ENCODE peak calls at places on chromosomes 4 and X, in six cellular contexts. A is D721Med; R is fibroblast of the aortic adventitia; I is memory B cell; U is activated CD4-positive, alpha-beta memory T cell treated with anti-CD3 and anti-CD28 coated beads, Interleukin-2, amount 10 ng/mL, durations not matched to agents 7 days and 5 days; M is GM23338. H is an unnamed sample.
A peak's percentile ranks its signal among the peaks of the same experiment; 100 is the strongest.

GRCh38 chrX:40953369-40953768 is 131.9 kb upstream of the USP9X start:
- DNase-seq in I (no peak), A (no peak), R (no peak), U (no peak), M (no peak), H (no peak)

GRCh38 chr4:183455431-183456145 is 11.2 kb downstream of the CDKN2AIP start:
- DNase-seq in I (no peak), R (no peak), U (peak; percentile 48), A (no peak), M (no peak), H (peak; percentile 58)

GRCh38 chr4:3073158-3074077 is 920 bp downstream of the HTT-AS start:
- DNase-seq in A (no peak), M (peak; percentile 45), R (no peak), I (no peak), U (no peak), H (no peak)

GRCh38 chr4:130849985-130850632 is 1754.2 kb downstream of the C4orf33 start:
- DNase-seq in R (no peak), M (no peak), A (no peak), I (no peak), U (no peak), H (no peak)

GRCh38 chrX:23821847-23822246 is 38.9 kb downstream of the SAT1 start:
- DNase-seq in I (no peak), A (no peak), R (no peak), U (no peak), M (no peak), H (no peak)

GRCh38 chrX:74422576-74423288 is 1.4 kb downstream of the SLC16A2 start:
- DNase-seq in R (peak; percentile 56), I (no peak), U (no peak), A (no peak), M (peak; percentile 65), H (no peak)

GRCh38 chr4:179196511-179196910 is 1754.3 kb upstream of the AGA start:
- DNase-seq in I (no peak), R (no peak), A (no peak), U (no peak), M (peak; percentile 34), H (no peak)

GRCh38 chr4:175435437-175435836 is 376.6 kb downstream of the GPM6A start:
- DNase-seq in U (no peak), I (no peak), A (no peak), M (no peak), R (peak; percentile 15), H (no peak)

GRCh38 chrX:46758163-46758955 is 559 bp downstream of the SLC9A7 start:
- DNase-seq in R (no peak), A (no peak), M (peak; percentile 18), U (no peak), I (peak; percentile 13), H (peak; percentile 28)

GRCh38 chr4:140309124-140309870 is 64.1 kb upstream of the SCOC start:
- DNase-seq in R (peak; percentile 61), M (peak; percentile 36), A (no peak), U (no peak), I (no peak), H (no peak)

GRCh38 chr4:168705121-168705520 is 208.3 kb downstream of the PALLD start:
- DNase-seq in U (no peak), I (no peak), A (no peak), M (no peak), R (no peak), H (no peak)

GRCh38 chr4:95547708-95548471 is 883 bp downstream of the UNC5C start:
- DNase-seq in U (no peak), M (peak; percentile 65), R (peak; percentile 33), I (no peak), A (no peak), H (no peak)

GRCh38 chrX:107454302-107454701 is 4.8 kb downstream of the FRMPD3 start:
- DNase-seq in U (peak; percentile 20), R (no peak), A (no peak), I (no peak), M (no peak), H (peak; percentile 24)

GRCh38 chr4:26325191-26325590 is 4.4 kb downstream of the RBPJ start:
- DNase-seq in U (peak; percentile 28), R (peak; percentile 67), M (peak; percentile 70), A (no peak), I (no peak), H (peak; percentile 57)

GRCh38 chr4:82268050-82268825 is 105.6 kb downstream of the HNRNPD start:
- DNase-seq in R (peak; percentile 64), I (peak; percentile 19), U (peak; percentile 51), M (peak; percentile 87), A (no peak), H (peak; percentile 61)

GRCh38 chr4:145130788-145131398 is 32.8 kb downstream of the ABCE1 start:
- DNase-seq in U (peak; percentile 25), M (no peak), R (peak; percentile 92), A (no peak), I (no peak), H (no peak)

GRCh38 chr4:77865259-77865658 is 2.6 kb downstream of the MRPL1 start:
- DNase-seq in A (no peak), R (no peak), I (no peak), M (no peak), U (no peak), H (no peak)

GRCh38 chr4:15100994-15101695 is 98.9 kb downstream of the CPEB2 start:
- DNase-seq in M (no peak), U (no peak), I (no peak), R (peak; percentile 37), A (no peak), H (no peak)

GRCh38 chr4:90995996-90996395 is 868.8 kb downstream of the CCSER1 start:
- DNase-seq in M (no peak), A (no peak), U (no peak), R (no peak), I (no peak), H (no peak)

GRCh38 chr4:1300466-1301455 is 11.1 kb downstream of the MAEA start:
- DNase-seq in I (no peak), R (peak; percentile 9), M (no peak), A (peak; percentile 72), U (peak; percentile 56), H (no peak)

GRCh38 chr4:107806196-107806595 is 18.5 kb upstream of the SGMS2 start:
- DNase-seq in M (no peak), A (no peak), U (no peak), R (peak; percentile 35), I (no peak), H (no peak)

GRCh38 chrX:155577682-155578081 is 35.1 kb downstream of the TMLHE start:
- DNase-seq in A (no peak), R (no peak), I (no peak), U (peak; percentile 15), M (peak; percentile 25), H (peak; percentile 21)

H was measured in activated CD8-positive, alpha-beta T cell treated with anti-CD3 and anti-CD28 coated beads, Interleukin-2, amount 10 ng/mL, durations not matched to agents 7 days and 5 days.